ENCODE peak calls at places on chromosomes 5 and 9, in ten cellular contexts. B, W, A, U, T, O, F, P, N and C are unnamed samples.

GRCh38 chr5:80860934-80861613 is 99.1 kb upstream of the RASGRF2 start:
- DNase-seq in N (no peak), F (no peak), T (no peak), O (no peak), U (no peak), B (no peak), P (peak; percentile 60), W (no peak), A (no peak), C (no peak)

GRCh38 chr5:172776235-172776594 is 5.2 kb upstream of the DUSP1 start:
- DNase-seq in A (no peak), U (no peak), N (no peak), W (no peak), P (no peak), O (no peak), F (no peak), B (no peak), T (no peak), C (no peak)

GRCh38 chr9:86041331-86041741 is 58.0 kb downstream of the GOLM1 start:
- DNase-seq in N (peak; percentile 68), A (no peak), T (no peak), P (peak; percentile 61), U (no peak), F (no peak), W (peak; percentile 22), B (no peak), O (no peak), C (no peak)

GRCh38 chr5:35046754-35047153 is 995 bp downstream of the AGXT2 start:
- DNase-seq in A (no peak), T (peak; percentile 90), W (no peak), P (peak; percentile 99), O (no peak), N (no peak), U (peak; percentile 99), B (no peak), F (no peak), C (peak; percentile 67)

GRCh38 chr9:75957095-75957494 is 66.6 kb downstream of the PCSK5 start:
- DNase-seq in U (no peak), T (no peak), W (no peak), N (no peak), O (no peak), B (no peak), F (no peak), P (no peak), A (no peak), C (no peak)

GRCh38 chr5:117872798-117873368 is 1115.5 kb downstream of the DTWD2 start:
- DNase-seq in O (no peak), T (no peak), P (no peak), W (peak; percentile 5), U (no peak), A (no peak), F (no peak), N (no peak), B (no peak), C (no peak)

GRCh38 chr5:6902597-6902996 is 189.4 kb downstream of the TENT4A start:
- DNase-seq in B (no peak), O (no peak), U (no peak), A (no peak), W (no peak), N (no peak), P (no peak), T (no peak), F (no peak), C (no peak)

GRCh38 chr5:79202076-79202475 is 33.9 kb upstream of the JMY start:
- DNase-seq in N (no peak), F (no peak), T (peak; percentile 88), W (no peak), P (peak; percentile 23), B (no peak), A (no peak), O (no peak), U (peak; percentile 80), C (no peak)

GRCh38 chr5:173315495-173316352 is 12.5 kb downstream of the STC2 start:
- DNase-seq in O (peak; percentile 62), U (peak; percentile 80), W (peak; percentile 80), B (peak; percentile 65), N (peak; percentile 78), P (peak; percentile 91), T (peak; percentile 94), F (no peak), A (no peak), C (no peak)

GRCh38 chr5:103393131-103393754 is 134.7 kb downstream of the MACIR start:
- DNase-seq in F (no peak), W (no peak), A (no peak), O (no peak), B (peak; percentile 46), P (no peak), T (peak; percentile 85), N (no peak), U (peak; percentile 59), C (no peak)